ENCODE peak calls at places on chromosome 10, in ten cellular contexts. L is foreskin fibroblast; S is gastrocnemius medialis; E is body of pancreas; P is Panc1; J is fibroblast of lung; B is small intestine; A is CD8-positive, alpha-beta T cell; G is endothelial cell of umbilical vein; M is bronchial epithelial cell. K is an unnamed sample.

GRCh38 chr10:127216284-127216683 is 19.9 kb upstream of the INSYN2A start:
- DNase-seq in L (peak; percentile 4), S (no peak), E (no peak), P (no peak), J (peak; percentile 17), B (no peak), A (no peak), G (no peak), M (peak; percentile 14), K (no peak)

GRCh38 chr10:129741280-129741977 is 222.6 kb downstream of the EBF3 start:
- DNase-seq in L (no peak), S (no peak), E (no peak), P (no peak), J (no peak), B (no peak), A (no peak), G (no peak), M (no peak), K (no peak)

GRCh38 chr10:124732931-124733536 is 11.1 kb downstream of the FAM53B start:
- DNase-seq in L (peak; percentile 21), S (peak; percentile 84), E (no peak), P (no peak), J (peak; percentile 66), B (no peak), A (peak; percentile 55), G (no peak), M (peak; percentile 72), K (peak; percentile 56)

GRCh38 chr10:133212853-133213494 is 17.0 kb upstream of the UTF1 start:
- DNase-seq in L (no peak), S (no peak), E (no peak), P (no peak), J (no peak), B (no peak), A (peak; percentile 13), G (no peak), M (no peak), K (no peak)

GRCh38 chr10:100186813-100187212 is 984 bp upstream of the ERLIN1 start:
- DNase-seq in L (peak; percentile 28), S (no peak), E (no peak), P (no peak), J (no peak), B (peak; percentile 21), A (no peak), G (no peak), M (no peak), K (peak; percentile 29)

GRCh38 chr10:77522268-77522809 is 115.3 kb downstream of the KCNMA1 start:
- DNase-seq in L (no peak), S (no peak), E (no peak), P (no peak), J (no peak), B (no peak), A (no peak), G (no peak), M (no peak), K (no peak)

GRCh38 chr10:117503170-117503885 is 39.2 kb upstream of the EMX2 start:
- DNase-seq in L (peak; percentile 63), S (no peak), E (no peak), P (no peak), J (no peak), B (no peak), A (no peak), G (no peak), M (no peak), K (no peak)

GRCh38 chr10:132544744-132545658 is 7.4 kb downstream of the INPP5A start:
- DNase-seq in L (peak; percentile 31), S (no peak), E (no peak), P (no peak), J (no peak), B (peak; percentile 36), A (no peak), G (no peak), M (no peak), K (no peak)

GRCh38 chr10:60363187-60363586 is 26.5 kb downstream of the ANK3 start:
- DNase-seq in L (peak; percentile 21), S (no peak), E (no peak), P (no peak), J (peak; percentile 55), B (no peak), A (no peak), G (no peak), M (no peak), K (no peak)

GRCh38 chr10:50582766-50583762 is 40.7 kb downstream of the SGMS1 start:
- DNase-seq in L (no peak), S (no peak), E (no peak), P (no peak), J (no peak), B (no peak), A (no peak), G (no peak), M (peak; percentile 63), K (no peak)

GRCh38 chr10:48406204-48406603 is 99.7 kb downstream of the MAPK8 start:
- DNase-seq in L (peak; percentile 63), S (no peak), E (no peak), P (peak; percentile 15), J (peak; percentile 58), B (no peak), A (no peak), G (no peak), M (peak; percentile 93), K (no peak)

GRCh38 chr10:117662790-117663540 is 120.4 kb downstream of the EMX2 start:
- DNase-seq in L (no peak), S (no peak), E (no peak), P (no peak), J (no peak), B (no peak), A (no peak), G (no peak), M (no peak), K (no peak)

GRCh38 chr10:58424176-58424575 is 39.0 kb downstream of the TFAM start:
- DNase-seq in L (no peak), S (no peak), E (no peak), P (no peak), J (peak; percentile 73), B (no peak), A (no peak), G (no peak), M (peak; percentile 65), K (no peak)

GRCh38 chr10:117163061-117163953 is 25.2 kb upstream of the VAX1 start:
- DNase-seq in L (no peak), S (no peak), E (peak; percentile 6), P (no peak), J (no peak), B (no peak), A (no peak), G (no peak), M (no peak), K (no peak)

GRCh38 chr10:116038259-116038658 is 234.7 kb downstream of the GFRA1 start:
- DNase-seq in L (peak; percentile 53), S (peak; percentile 52), E (peak; percentile 71), P (no peak), J (peak; percentile 44), B (no peak), A (no peak), G (no peak), M (no peak), K (peak; percentile 32)

GRCh38 chr10:103610083-103610472 is 116.6 kb downstream of the NEURL1 start:
- DNase-seq in L (peak; percentile 67), S (no peak), E (no peak), P (no peak), J (no peak), B (no peak), A (no peak), G (no peak), M (no peak), K (no peak)

GRCh38 chr10:97534746-97535367 is 36.1 kb downstream of the UBTD1 start:
- DNase-seq in L (peak; percentile 66), S (no peak), E (no peak), P (peak; percentile 10), J (peak; percentile 33), B (peak; percentile 17), A (no peak), G (peak; percentile 55), M (no peak), K (no peak)

GRCh38 chr10:100654835-100655759 is 90.3 kb upstream of the PAX2 start:
- DNase-seq in L (peak; percentile 20), S (no peak), E (no peak), P (no peak), J (no peak), B (no peak), A (peak; percentile 41), G (no peak), M (no peak), K (no peak)

GRCh38 chr10:119136084-119136483 is 29.4 kb downstream of the SFXN4 start:
- DNase-seq in L (peak; percentile 52), S (no peak), E (no peak), P (no peak), J (no peak), B (no peak), A (no peak), G (no peak), M (no peak), K (no peak)

GRCh38 chr10:89327803-89328441 is at the start of gene IFIT3:
- DNase-seq in L (peak; percentile 96), S (peak; percentile 61), E (peak; percentile 72), P (peak; percentile 64), J (peak; percentile 97), B (peak; percentile 61), A (no peak), G (peak; percentile 95), M (peak; percentile 67), K (peak; percentile 58)

GRCh38 chr10:71553371-71553900 is 156.7 kb downstream of the CDH23 start:
- DNase-seq in L (no peak), S (no peak), E (no peak), P (no peak), J (no peak), B (no peak), A (no peak), G (no peak), M (no peak), K (no peak)

GRCh38 chr10:102226542-102226870 is 407 bp downstream of the ELOVL3 start:
- DNase-seq in L (no peak), S (no peak), E (no peak), P (no peak), J (no peak), B (no peak), A (no peak), G (no peak), M (no peak), K (no peak)
- H3K4me3 ChIP-seq in L (peak overlapping the region; percentile 39), S (peak overlapping the region; percentile 41), E (no peak overlapping the region), P (peak overlapping the region; percentile 26), J (peak overlapping the region; percentile 16), B (no peak overlapping the region), A (peak overlapping the region; percentile 40), G (no peak overlapping the region), M (no peak overlapping the region), K (peak overlapping the region; percentile 27)

GRCh38 chr10:63005246-63005645 is 127.9 kb upstream of the NRBF2 start:
- DNase-seq in L (peak; percentile 46), S (no peak), E (no peak), P (no peak), J (peak; percentile 84), B (no peak), A (no peak), G (no peak), M (peak; percentile 72), K (no peak)
- H3K4me3 ChIP-seq in L (no peak overlapping the region), S (no peak overlapping the region), E (no peak overlapping the region), P (no peak overlapping the region), J (no peak overlapping the region), B (no peak overlapping the region), A (no peak overlapping the region), G (no peak overlapping the region), M (no peak overlapping the region), K (no peak overlapping the region)

GRCh38 chr10:15083674-15084501 is 4.7 kb downstream of the ACBD7 start:
- DNase-seq in L (no peak), S (no peak), E (no peak), P (no peak), J (no peak), B (no peak), A (no peak), G (no peak), M (no peak), K (no peak)
- H3K4me3 ChIP-seq in L (peak overlapping the region; percentile 61), S (peak overlapping the region; percentile 46), E (no peak overlapping the region), P (peak overlapping the region; percentile 41), J (peak overlapping the region; percentile 53), B (no peak overlapping the region), A (no peak overlapping the region), G (peak overlapping the region; percentile 57), M (peak overlapping the region; percentile 22), K (peak overlapping the region; percentile 25)

GRCh38 chr10:123146013-123146891 is 1.7 kb upstream of the HMX2 start:
- DNase-seq in L (no peak), S (no peak), E (no peak), P (no peak), J (no peak), B (no peak), A (no peak), G (no peak), M (no peak), K (no peak)
- H3K4me3 ChIP-seq in L (no peak overlapping the region), S (peak overlapping the region; percentile 9), E (no peak overlapping the region), P (no peak overlapping the region), J (no peak overlapping the region), B (no peak overlapping the region), A (no peak overlapping the region), G (no peak overlapping the region), M (no peak overlapping the region), K (no peak overlapping the region)

K was measured in colonic mucosa.